ENCODE peak calls at places on chromosome 10, in six cellular contexts. V is EH; B is activated T-cell treated with anti-CD3 and anti-CD28 coated beads for 48 hours; D is IMR-90; Q is stimulated activated CD8-positive, alpha-beta memory T cell treated with anti-CD3 and anti-CD28 coated beads, Interleukin-15, amount 100 ng/mL, for 24 hours; J is HCEC 1CT. R is an unnamed sample.

GRCh38 chr10:70985824-70986336 is 97.5 kb upstream of the PCBD1 start:
- DNase-seq in V (no peak), B (no peak), D (no peak), Q (no peak), J (no peak), R (no peak)

GRCh38 chr10:86400705-86401587 is 34.4 kb upstream of the GRID1 start:
- DNase-seq in V (peak), B (peak), D (no peak), Q (peak), J (peak), R (no peak)

GRCh38 chr10:63703113-63703670 is 182.0 kb downstream of the REEP3 start:
- DNase-seq in V (peak), B (no peak), D (peak), Q (no peak), J (peak), R (no peak)

GRCh38 chr10:33455029-33455428 is 120.6 kb upstream of the NRP1 start:
- DNase-seq in V (no peak), B (no peak), D (no peak), Q (no peak), J (no peak), R (no peak)

GRCh38 chr10:103922659-103923058 is 4.7 kb upstream of the STN1 start:
- DNase-seq in V (no peak), B (no peak), D (no peak), Q (no peak), J (no peak), R (no peak)

GRCh38 chr10:44977287-44978212 is 1.1 kb downstream of the DEPP1 start:
- DNase-seq in V (no peak), B (no peak), D (no peak), Q (no peak), J (no peak), R (no peak)

GRCh38 chr10:17077251-17077904 is 52.2 kb downstream of the CUBN start:
- DNase-seq in V (peak), B (no peak), D (peak), Q (no peak), J (peak), R (no peak)

GRCh38 chr10:43453266-43453831 is 16.4 kb downstream of the ZNF487 start:
- DNase-seq in V (no peak), B (no peak), D (no peak), Q (no peak), J (no peak), R (no peak)

GRCh38 chr10:99784731-99785441 is 2.4 kb downstream of the ABCC2 start:
- DNase-seq in V (peak), B (no peak), D (peak), Q (no peak), J (peak), R (no peak)

GRCh38 chr10:83682399-83682798 is 456.9 kb upstream of the GHITM start:
- DNase-seq in V (no peak), B (no peak), D (no peak), Q (no peak), J (no peak), R (no peak)

GRCh38 chr10:70255329-70256299 is 22.4 kb upstream of the PPA1 start:
- DNase-seq in V (peak), B (no peak), D (no peak), Q (no peak), J (no peak), R (no peak)

GRCh38 chr10:7094781-7095180 is 316.1 kb downstream of the SFMBT2 start:
- DNase-seq in V (no peak), B (no peak), D (peak), Q (no peak), J (no peak), R (no peak)

GRCh38 chr10:96491303-96491702 is 22.4 kb downstream of the TLL2 start:
- DNase-seq in V (no peak), B (no peak), D (no peak), Q (no peak), J (no peak), R (no peak)

GRCh38 chr10:33952692-33953360 is 618.4 kb upstream of the NRP1 start:
- DNase-seq in V (peak), B (no peak), D (peak), Q (no peak), J (peak), R (no peak)

R was measured in stromal cell of bone marrow.